ENCODE peak calls at places on chromosome 11, in five cellular contexts. K is SK-N-SH, R is HCT116, D is HepG2, V is H1. J is an unnamed sample.

GRCh38 chr11:720017-720641 is 14.1 kb downstream of the EPS8L2 start:
- DNase-seq in V (no peak), D (no peak), K (peak; percentile 18), R (no peak), J (no peak)

GRCh38 chr11:93564895-93565294 is 21.7 kb upstream of the SMCO4 start:
- DNase-seq in V (no peak), K (peak; percentile 41), D (no peak), R (no peak), J (no peak)

GRCh38 chr11:102453921-102454320 is 1.4 kb upstream of the TMEM123 start:
- DNase-seq in V (no peak), D (no peak), R (no peak), K (no peak), J (no peak)

GRCh38 chr11:27215471-27216267 is 147.3 kb downstream of the CCDC34 start:
- DNase-seq in K (no peak), V (no peak), R (no peak), D (no peak), J (peak; percentile 27)

GRCh38 chr11:61357894-61358239 is 3.8 kb downstream of the CYB561A3 start:
- DNase-seq in D (no peak), V (no peak), K (no peak), R (no peak), J (no peak)

GRCh38 chr11:57320719-57321387 is 3.9 kb downstream of the TNKS1BP1 start:
- DNase-seq in D (peak; percentile 78), K (no peak), R (no peak), V (no peak), J (peak; percentile 74)

GRCh38 chr11:110529043-110529442 is 99.3 kb downstream of the FDX1 start:
- DNase-seq in K (no peak), V (no peak), D (peak; percentile 5), R (peak; percentile 27), J (peak; percentile 20)

GRCh38 chr11:94131363-94132115 is 2.9 kb downstream of the PANX1 start:
- DNase-seq in D (no peak), K (peak; percentile 44), V (no peak), R (no peak), J (no peak)

GRCh38 chr11:75639752-75640151 is 29.1 kb downstream of the MAP6 start:
- DNase-seq in D (no peak), V (no peak), R (no peak), K (peak; percentile 75), J (no peak)

GRCh38 chr11:74739546-74740270 is 8.5 kb upstream of the CHRDL2 start:
- DNase-seq in K (peak; percentile 74), V (peak; percentile 46), R (peak; percentile 41), D (peak; percentile 69), J (peak; percentile 82)

GRCh38 chr11:126476977-126477376 is 121.5 kb downstream of the ST3GAL4 start:
- DNase-seq in K (no peak), R (no peak), V (no peak), D (no peak), J (no peak)

GRCh38 chr11:61714916-61715315 is 34.7 kb downstream of the DAGLA start:
- DNase-seq in K (no peak), V (no peak), D (no peak), R (no peak), J (no peak)

GRCh38 chr11:77175869-77176539 is 48.0 kb downstream of the MYO7A start:
- DNase-seq in K (no peak), V (no peak), R (no peak), D (no peak), J (no peak)

GRCh38 chr11:28268925-28269324 is 160.7 kb downstream of the METTL15 start:
- DNase-seq in D (no peak), K (no peak), R (no peak), V (no peak), J (no peak)

GRCh38 chr11:42407379-42407778 is 904.4 kb upstream of the API5 start:
- DNase-seq in K (peak; percentile 25), V (peak; percentile 70), D (no peak), R (no peak), J (peak; percentile 29)

GRCh38 chr11:62676698-62677097 is 2.2 kb downstream of the UBXN1 start:
- DNase-seq in K (no peak), R (no peak), D (no peak), V (no peak), J (no peak)

GRCh38 chr11:3877252-3878035 is 22.0 kb downstream of the STIM1 start:
- DNase-seq in D (peak; percentile 68), V (no peak), K (no peak), R (no peak), J (no peak)

GRCh38 chr11:75150879-75151278 is at the start of gene SLCO2B1:
- DNase-seq in D (no peak), K (no peak), R (no peak), V (no peak), J (no peak)

GRCh38 chr11:133388260-133388659 is 144.0 kb downstream of the OPCML start:
- DNase-seq in R (no peak), D (no peak), K (no peak), V (no peak), J (no peak)

DNA sequence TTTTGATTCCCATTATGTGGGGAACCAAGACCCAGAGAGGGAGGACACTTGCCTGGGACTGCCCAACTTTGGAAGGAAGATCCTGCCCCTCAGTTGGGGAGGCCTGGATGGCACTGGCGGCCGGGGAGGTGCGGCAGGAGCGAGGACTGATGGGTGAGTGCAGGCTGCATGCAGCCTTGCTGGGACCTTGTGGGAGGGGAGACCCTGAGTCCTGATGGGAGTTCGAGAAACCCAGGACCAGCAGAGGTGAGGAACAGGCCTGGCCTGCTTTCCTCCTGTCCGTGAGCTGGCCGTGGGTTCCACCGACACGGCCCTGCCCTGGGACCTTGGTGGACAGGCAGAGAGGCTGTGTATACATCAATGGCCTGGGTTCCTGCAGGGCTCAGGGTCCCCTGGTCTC is 19.3 kb upstream of the SMIM38 start:
- DNase-seq in V (no peak), D (no peak), R (no peak), K (no peak), J (no peak)
- TF ChIP-seq JUND in V (no peak), D (no peak), R (no peak), K (no peak), J (no peak)

GRCh38 chr11:45857834-45858492 is 10.7 kb downstream of the CRY2 start:
- DNase-seq in V (no peak), K (peak; percentile 60), R (no peak), D (no peak), J (no peak)
- TF ChIP-seq JUND in V (no peak), K (no peak), R (no peak), D (no peak), J (no peak)

DNA sequence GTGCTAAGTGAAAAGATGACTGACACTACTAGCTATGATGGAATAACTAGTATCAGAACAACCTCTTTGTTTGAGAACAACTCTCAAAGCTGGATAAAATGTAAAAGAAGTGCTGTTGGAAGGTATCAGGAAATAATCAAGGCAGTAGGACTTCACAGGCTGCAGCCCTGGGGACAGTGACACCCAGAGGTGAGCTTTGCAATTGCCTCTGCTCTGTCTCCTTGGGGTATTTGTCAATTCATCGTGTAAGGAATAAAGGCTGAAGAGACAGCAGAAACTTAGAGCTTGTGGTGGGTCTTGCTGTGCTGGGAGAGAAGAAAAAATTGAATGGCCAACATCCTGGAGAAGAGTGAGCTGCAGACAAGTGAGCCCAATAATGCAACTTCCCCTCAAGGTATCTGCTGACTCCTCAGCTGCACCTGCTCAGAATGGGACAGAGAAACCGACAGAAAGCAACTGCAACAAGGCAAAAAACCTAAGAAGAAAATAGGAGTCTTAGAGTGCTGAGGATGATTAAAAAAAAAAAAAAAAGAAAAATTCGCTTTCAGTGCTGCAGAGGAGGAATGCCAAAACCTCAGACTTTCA is 141.1 kb downstream of the RCN1 start:
- DNase-seq in D (peak; percentile 13), K (peak; percentile 33), R (peak; percentile 36), V (peak; percentile 23), J (peak; percentile 69)
- TF ChIP-seq JUND in D (no peak), K (no peak), R (no peak), V (no peak), J (no peak)

DNA sequence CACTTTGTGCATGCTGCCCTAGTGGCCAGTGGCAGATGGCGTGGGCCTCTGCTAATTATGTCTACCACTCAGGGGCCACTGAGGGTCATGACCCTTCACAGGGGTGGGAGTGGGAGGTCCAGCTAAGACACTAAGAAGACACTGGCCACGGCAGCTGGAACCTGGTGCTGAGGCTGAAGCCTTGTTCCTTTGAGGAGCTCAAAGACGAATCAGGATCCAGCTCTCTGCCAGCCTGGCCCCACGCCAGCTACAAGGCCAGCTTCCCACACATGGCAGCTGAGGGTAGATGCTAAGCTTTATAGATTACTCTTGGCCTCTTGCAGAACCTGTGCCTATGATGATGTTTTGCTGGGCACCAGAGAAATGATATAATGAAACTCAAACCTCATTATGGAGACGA is 226.3 kb downstream of the DSCAML1 start:
- DNase-seq in R (no peak), K (no peak), D (no peak), V (no peak), J (no peak)
- TF ChIP-seq JUND in R (no peak), K (no peak), D (no peak), V (no peak), J (no peak)

GRCh38 chr11:116282481-116282880 is 490.3 kb downstream of the BUD13 start:
- DNase-seq in K (no peak), D (no peak), R (no peak), V (no peak), J (no peak)

GRCh38 chr11:116276051-116277044 is 496.4 kb downstream of the BUD13 start:
- DNase-seq in D (peak; percentile 67), V (peak; percentile 86), K (peak; percentile 83), R (peak; percentile 72), J (peak; percentile 66)

GRCh38 chr11:116281173-116282160 is 491.3 kb downstream of the BUD13 start:
- DNase-seq in R (no peak), D (no peak), V (no peak), K (no peak), J (no peak)

GRCh38 chr11:116275634-116276033 is 497.2 kb downstream of the BUD13 start:
- DNase-seq in V (no peak), K (no peak), D (no peak), R (no peak), J (no peak)

DNA sequence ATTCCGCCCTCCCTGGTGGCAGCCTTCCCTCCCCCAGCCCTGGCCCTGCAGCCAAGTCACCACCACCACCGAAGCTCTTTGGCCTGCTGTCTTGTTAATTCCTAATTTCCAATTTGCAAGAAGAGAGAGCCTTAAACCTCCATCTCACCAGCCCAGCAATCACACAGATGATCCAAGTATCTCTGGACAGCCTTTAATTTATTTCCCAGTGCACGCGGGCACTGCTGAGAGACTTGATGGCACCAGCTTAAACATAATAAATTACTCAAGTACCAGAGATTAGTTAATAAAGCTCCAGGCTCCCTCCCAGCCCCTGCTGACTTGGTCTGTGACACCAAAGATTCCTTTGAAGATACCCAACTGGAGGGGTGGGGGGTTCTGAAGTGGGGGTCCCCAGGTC is 494.7 kb downstream of the BUD13 start:
- DNase-seq in D (no peak), K (peak; percentile 40), R (no peak), V (no peak), J (no peak)
- TF ChIP-seq JUND in D (no peak), K (no peak), R (no peak), V (no peak), J (no peak)

J was measured in T47D.